ENCODE peak calls at places on chromosomes 12 and 14, in six cellular contexts. M is mesenchymal stem cell, G is neuronal stem cell, R is H9, X is mesendoderm, N is H1. I is an unnamed sample.

GRCh38 chr14:50022661-50023060 is 93.7 kb downstream of the VCPKMT start:
- DNase-seq in X (no peak), M (no peak), R (no peak), N (no peak), G (no peak), I (no peak)

GRCh38 chr12:45337835-45338234 is 121.9 kb downstream of the ANO6 start:
- DNase-seq in R (no peak), N (no peak), X (no peak), G (no peak), M (no peak), I (no peak)

GRCh38 chr12:76505050-76505449 is 54.5 kb downstream of the OSBPL8 start:
- DNase-seq in M (no peak), N (no peak), X (no peak), R (no peak), G (no peak), I (no peak)

GRCh38 chr12:113092478-113093408 is 36.2 kb downstream of the DTX1 start:
- DNase-seq in G (peak; percentile 24), R (peak; percentile 92), N (peak; percentile 92), X (peak; percentile 74), M (no peak), I (no peak)

GRCh38 chr14:64823305-64823985 is 56.3 kb downstream of the SPTB start:
- DNase-seq in R (peak; percentile 86), X (peak; percentile 81), M (peak; percentile 66), N (peak; percentile 86), G (peak; percentile 55), I (peak; percentile 69)

GRCh38 chr14:100416921-100417451 is 93.8 kb downstream of the SLC25A47 start:
- DNase-seq in G (no peak), X (peak; percentile 41), M (peak; percentile 81), N (no peak), R (no peak), I (peak; percentile 83)

GRCh38 chr12:82760423-82760822 is 73.7 kb downstream of the TMTC2 start:
- DNase-seq in M (no peak), N (no peak), G (no peak), R (no peak), X (no peak), I (no peak)

GRCh38 chr14:85444685-85445084 is 85.3 kb upstream of the FLRT2 start:
- DNase-seq in M (peak; percentile 84), X (no peak), R (no peak), N (no peak), G (no peak), I (peak; percentile 25)

GRCh38 chr14:102774391-102775153 is 2.7 kb upstream of the TRAF3 start:
- DNase-seq in R (peak; percentile 77), M (peak; percentile 95), N (peak; percentile 60), X (peak; percentile 91), G (no peak), I (peak; percentile 78)

GRCh38 chr12:116368196-116369194 is 91.0 kb upstream of the MED13L start:
- DNase-seq in M (peak; percentile 83), G (no peak), R (no peak), X (peak; percentile 57), N (no peak), I (no peak)

GRCh38 chr14:91084516-91084915 is 24.1 kb upstream of the RPS6KA5 start:
- DNase-seq in N (no peak), X (peak; percentile 15), R (no peak), M (no peak), G (no peak), I (no peak)

GRCh38 chr14:22533739-22534359 is 55.2 kb downstream of the DAD1 start:
- DNase-seq in N (no peak), M (no peak), G (no peak), R (no peak), X (no peak), I (no peak)

GRCh38 chr14:26200675-26201074 is 397.2 kb downstream of the NOVA1 start:
- DNase-seq in M (peak; percentile 68), X (no peak), G (no peak), N (no peak), R (no peak), I (peak; percentile 17)

GRCh38 chr14:50714452-50715073 is 46.5 kb upstream of the SAV1 start:
- DNase-seq in N (no peak), G (no peak), X (peak; percentile 45), R (no peak), M (peak; percentile 33), I (peak; percentile 38)

GRCh38 chr14:73751157-73751691 is 37.0 kb upstream of the PNMA1 start:
- DNase-seq in G (no peak), R (peak; percentile 20), M (no peak), N (no peak), X (no peak), I (no peak)

GRCh38 chr12:122032570-122032969 is 10.9 kb downstream of the BCL7A start:
- DNase-seq in N (no peak), G (no peak), X (no peak), M (no peak), R (no peak), I (no peak)
- H2BK15ac ChIP-seq in N (no peak overlapping the region), G (no peak overlapping the region), X (no peak overlapping the region), M (no peak overlapping the region), R (no peak overlapping the region), I (no peak overlapping the region)

DNA sequence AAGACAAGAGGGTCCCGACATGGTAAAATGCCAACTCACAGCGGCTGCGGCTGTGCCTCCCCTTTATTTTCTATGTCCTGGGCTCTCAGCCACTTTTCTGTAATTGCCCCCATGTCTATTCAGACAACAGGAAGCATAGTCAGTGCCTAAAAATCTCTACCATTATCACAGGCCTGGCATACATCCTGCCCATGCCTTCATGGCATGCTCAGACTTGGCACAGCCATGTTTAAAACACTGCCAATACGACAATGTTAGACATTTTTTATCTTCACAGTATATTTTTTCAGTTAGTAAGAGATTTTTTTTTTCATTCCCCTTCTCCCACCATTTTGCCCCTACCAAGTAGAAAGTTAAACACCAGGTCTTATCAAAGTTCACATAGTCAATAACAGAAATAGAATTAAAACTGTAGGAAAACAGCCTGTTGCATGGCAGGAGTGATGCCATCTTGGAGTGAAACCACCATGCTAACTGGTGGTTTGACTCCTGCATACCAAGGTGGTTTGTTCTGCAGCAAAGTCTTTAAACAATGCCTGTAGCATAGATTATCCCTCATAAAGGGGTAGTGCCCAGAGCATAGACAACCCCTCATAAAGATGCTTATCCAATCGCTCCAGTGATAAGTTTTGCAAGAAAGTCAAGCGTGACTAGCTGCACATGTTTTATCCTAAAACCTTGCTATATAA is 18.9 kb upstream of the CERS5 start:
- DNase-seq in R (no peak), M (no peak), X (no peak), G (no peak), N (no peak), I (peak; percentile 43)
- H2BK15ac ChIP-seq in R (no peak overlapping the region), M (no peak overlapping the region), X (no peak overlapping the region), G (no peak overlapping the region), N (no peak overlapping the region), I (peak overlapping the region; percentile 64)

GRCh38 chr14:77491056-77491455 is 7.6 kb downstream of the ISM2 start:
- DNase-seq in N (no peak), R (no peak), X (no peak), M (no peak), G (no peak), I (no peak)

GRCh38 chr14:77498984-77499527 is 440 bp upstream of the ISM2 start:
- DNase-seq in R (peak; percentile 50), G (peak; percentile 27), X (peak; percentile 38), N (peak; percentile 66), M (no peak), I (no peak)

GRCh38 chr14:77498120-77498979 is at the start of gene ISM2:
- DNase-seq in R (peak; percentile 59), N (peak; percentile 72), X (peak; percentile 46), M (peak; percentile 34), G (peak; percentile 44), I (peak; percentile 28)

GRCh38 chr14:77490347-77490986 is 8.1 kb downstream of the ISM2 start:
- DNase-seq in M (no peak), G (no peak), X (no peak), N (no peak), R (no peak), I (no peak)

DNA sequence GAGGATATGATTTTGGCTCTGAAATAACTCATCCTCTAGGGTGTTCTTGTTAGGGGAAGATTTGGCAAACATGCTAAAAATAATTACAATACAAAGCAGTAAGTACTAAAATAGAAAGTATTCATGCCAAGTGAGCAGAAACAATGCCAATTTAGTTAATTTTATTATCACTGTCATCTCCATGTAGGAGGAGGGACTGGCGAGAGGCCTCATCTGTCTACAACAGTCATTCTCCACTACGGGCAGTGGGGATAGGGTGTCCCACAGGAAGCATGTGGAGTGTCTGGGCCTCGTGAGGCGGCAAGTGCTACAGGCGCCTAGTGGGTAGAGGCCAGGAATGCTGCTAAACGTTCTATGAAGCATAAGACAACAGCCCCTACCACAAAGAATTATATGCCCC is 3.3 kb downstream of the ISM2 start:
- DNase-seq in G (no peak), R (no peak), N (no peak), M (no peak), X (no peak), I (no peak)
- H2BK15ac ChIP-seq in G (no peak overlapping the region), R (no peak overlapping the region), N (no peak overlapping the region), M (no peak overlapping the region), X (no peak overlapping the region), I (no peak overlapping the region)

DNA sequence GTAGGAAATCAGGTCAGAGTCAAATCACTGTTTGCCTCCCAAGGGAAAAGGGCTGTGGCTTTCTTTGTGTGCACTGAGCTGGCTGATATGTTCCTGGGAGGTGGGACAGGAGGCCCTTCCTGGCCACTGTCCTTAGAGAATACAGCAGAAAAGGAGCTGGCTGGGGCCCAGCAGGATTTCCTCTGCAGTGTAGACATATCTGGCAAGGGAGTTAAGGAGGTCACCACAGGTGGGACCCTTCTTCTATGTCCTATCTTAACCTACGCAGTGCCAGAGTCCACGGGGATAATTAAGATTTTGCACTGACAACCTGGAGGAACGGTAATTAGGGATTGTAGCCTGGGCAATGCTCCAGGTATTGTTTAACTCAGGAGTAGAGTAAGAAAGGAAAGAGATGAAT is 145.3 kb downstream of the NTF3 start:
- DNase-seq in R (no peak), X (peak; percentile 55), G (no peak), M (no peak), N (no peak), I (no peak)
- H2BK15ac ChIP-seq in R (no peak overlapping the region), X (no peak overlapping the region), G (no peak overlapping the region), M (no peak overlapping the region), N (no peak overlapping the region), I (no peak overlapping the region)

GRCh38 chr14:69626132-69626500 is 14.7 kb downstream of the SUSD6 start:
- DNase-seq in M (no peak), N (no peak), R (no peak), G (no peak), X (no peak), I (no peak)
- H2BK15ac ChIP-seq in M (no peak overlapping the region), N (no peak overlapping the region), R (no peak overlapping the region), G (no peak overlapping the region), X (no peak overlapping the region), I (peak overlapping the region; percentile 64)

GRCh38 chr12:119096429-119097202 is 82.1 kb upstream of the HSPB8 start:
- DNase-seq in M (no peak), R (peak; percentile 76), G (peak; percentile 65), X (peak; percentile 99), N (peak; percentile 58), I (no peak)
- H2BK15ac ChIP-seq in M (no peak overlapping the region), R (no peak overlapping the region), G (no peak overlapping the region), X (no peak overlapping the region), N (peak overlapping the region; percentile 19), I (no peak overlapping the region)

DNA sequence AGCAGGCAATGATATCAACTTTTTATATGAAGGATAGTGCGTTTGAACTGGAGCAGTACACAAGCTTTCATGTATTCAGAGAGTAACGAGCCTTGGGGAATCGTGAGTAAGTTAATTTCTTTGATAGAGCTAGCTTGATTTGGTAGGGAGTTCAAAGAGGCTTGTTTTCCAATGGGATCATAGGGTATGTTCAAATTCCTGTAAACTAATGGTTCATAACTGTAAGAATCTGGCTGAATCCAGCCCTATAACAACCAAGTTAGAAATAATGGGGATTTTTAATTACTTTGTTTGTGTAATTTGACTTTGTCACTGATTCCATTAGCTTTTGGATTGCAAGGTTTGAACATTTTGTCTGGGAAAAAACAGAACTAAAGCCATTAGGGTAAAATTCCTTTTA is 94.0 kb downstream of the WNK1 start:
- DNase-seq in R (no peak), G (no peak), X (no peak), N (no peak), M (no peak), I (no peak)
- H2BK15ac ChIP-seq in R (no peak overlapping the region), G (no peak overlapping the region), X (no peak overlapping the region), N (no peak overlapping the region), M (no peak overlapping the region), I (no peak overlapping the region)